ENCODE peak calls at places on chromosomes 2 and 18, in four cellular contexts. One of them, this sample, is unnamed.
A peak's percentile ranks its signal among the peaks of the same experiment; 100 is the strongest.

GRCh38 chr2:141957827-141958440 is 172.9 kb downstream of the LRP1B start:
- DNase-seq in vagina: no peak
- DNase-seq in HL-60: no peak
- DNase-seq in stomach: no peak
- DNase-seq in this sample: no peak

GRCh38 chr2:14285812-14286211 is 346.7 kb upstream of the LRATD1 start:
- DNase-seq in vagina: no peak
- DNase-seq in HL-60: no peak
- DNase-seq in stomach: no peak
- DNase-seq in this sample: no peak

GRCh38 chr18:4119813-4120212 is 335.3 kb downstream of the DLGAP1 start:
- DNase-seq in vagina: no peak
- DNase-seq in HL-60: no peak
- DNase-seq in stomach: no peak
- DNase-seq in this sample: no peak

GRCh38 chr2:207311316-207312005 is 145.7 kb upstream of the KLF7 start:
- DNase-seq in vagina: no peak
- DNase-seq in HL-60: peak; percentile 89
- DNase-seq in stomach: peak; percentile 28
- DNase-seq in this sample: no peak

GRCh38 chr2:41495050-41495449 is 552.8 kb upstream of the PKDCC start:
- DNase-seq in vagina: no peak
- DNase-seq in HL-60: no peak
- DNase-seq in stomach: no peak
- DNase-seq in this sample: no peak

GRCh38 chr2:38702413-38702812 is 36.5 kb downstream of the GALM start:
- DNase-seq in vagina: no peak
- DNase-seq in HL-60: no peak
- DNase-seq in stomach: no peak
- DNase-seq in this sample: no peak

GRCh38 chr2:127046579-127046978 is 60.4 kb downstream of the BIN1 start:
- DNase-seq in vagina: no peak
- DNase-seq in HL-60: no peak
- DNase-seq in stomach: peak; percentile 24
- DNase-seq in this sample: no peak

GRCh38 chr2:220224711-220225519 is 597.5 kb downstream of the SLC4A3 start:
- DNase-seq in vagina: no peak
- DNase-seq in HL-60: no peak
- DNase-seq in stomach: no peak
- DNase-seq in this sample: no peak

GRCh38 chr2:101330253-101330921 is 21.9 kb upstream of the RNF149 start:
- DNase-seq in vagina: no peak
- DNase-seq in HL-60: no peak
- DNase-seq in stomach: peak; percentile 59
- DNase-seq in this sample: peak; percentile 68

DNA sequence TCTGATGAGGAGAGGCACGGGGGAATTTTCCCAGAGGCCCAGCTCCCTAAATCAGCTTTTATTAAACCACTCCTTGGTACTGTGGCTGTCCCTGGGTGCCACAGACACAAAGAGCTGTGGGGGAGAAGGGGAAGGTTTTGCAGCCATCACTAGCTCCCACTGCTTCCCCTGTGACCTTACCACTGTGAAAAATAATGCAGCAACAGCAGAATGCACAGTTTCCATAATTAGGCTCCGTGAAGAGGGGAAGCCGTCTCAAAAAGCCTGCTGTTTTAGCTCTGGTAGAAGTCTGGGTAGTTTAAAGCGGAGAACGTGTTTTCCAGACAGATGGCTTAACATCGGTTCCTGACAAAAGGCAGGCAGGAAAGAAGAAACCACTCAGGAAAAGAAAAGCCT is 27.5 kb upstream of the CAB39 start:
- DNase-seq in vagina: no peak
- DNase-seq in HL-60: no peak
- DNase-seq in stomach: no peak
- DNase-seq in this sample: no peak
- TF ChIP-seq POLR2AphosphoS5 in vagina: no peak
- TF ChIP-seq POLR2AphosphoS5 in HL-60: no peak
- TF ChIP-seq POLR2AphosphoS5 in stomach: no peak
- TF ChIP-seq POLR2AphosphoS5 in this sample: no peak

DNA sequence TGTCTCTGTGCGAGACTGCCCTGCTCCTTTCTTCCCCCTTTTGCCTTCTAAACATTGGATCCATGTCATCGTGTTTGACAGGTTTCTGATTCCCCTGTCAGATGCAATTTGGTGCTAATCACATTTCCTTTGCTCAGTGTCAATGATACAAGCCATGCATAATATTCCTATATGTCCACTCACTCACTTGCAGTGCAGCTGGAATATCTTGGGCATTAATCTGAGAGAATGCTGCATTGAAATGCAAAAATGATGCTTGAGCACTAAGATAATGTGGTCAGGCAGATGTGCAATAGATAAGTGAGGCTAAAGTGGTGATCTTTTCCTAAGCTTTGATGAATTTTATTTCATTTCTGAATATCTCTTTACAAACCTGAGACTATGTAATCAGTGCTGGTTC is 375.5 kb downstream of the PARD3B start:
- DNase-seq in vagina: no peak
- DNase-seq in HL-60: no peak
- DNase-seq in stomach: no peak
- DNase-seq in this sample: no peak
- TF ChIP-seq POLR2AphosphoS5 in vagina: no peak
- TF ChIP-seq POLR2AphosphoS5 in HL-60: no peak
- TF ChIP-seq POLR2AphosphoS5 in stomach: no peak
- TF ChIP-seq POLR2AphosphoS5 in this sample: no peak

GRCh38 chr2:9032555-9032954 is 29.1 kb upstream of the MBOAT2 start:
- DNase-seq in vagina: no peak
- DNase-seq in HL-60: no peak
- DNase-seq in stomach: no peak
- DNase-seq in this sample: no peak
- TF ChIP-seq POLR2AphosphoS5 in vagina: no peak
- TF ChIP-seq POLR2AphosphoS5 in HL-60: no peak
- TF ChIP-seq POLR2AphosphoS5 in stomach: no peak
- TF ChIP-seq POLR2AphosphoS5 in this sample: no peak

GRCh38 chr18:49030138-49030537 is 79.4 kb upstream of the SMAD7 start:
- DNase-seq in vagina: no peak
- DNase-seq in HL-60: no peak
- DNase-seq in stomach: no peak
- DNase-seq in this sample: no peak

GRCh38 chr18:49032189-49032584 is 81.4 kb upstream of the SMAD7 start:
- DNase-seq in vagina: no peak
- DNase-seq in HL-60: no peak
- DNase-seq in stomach: no peak
- DNase-seq in this sample: no peak

GRCh38 chr18:49030692-49031443 is 80.1 kb upstream of the SMAD7 start:
- DNase-seq in vagina: peak; percentile 55
- DNase-seq in HL-60: no peak
- DNase-seq in stomach: peak; percentile 10
- DNase-seq in this sample: no peak

GRCh38 chr18:49029628-49030027 is 78.9 kb upstream of the SMAD7 start:
- DNase-seq in vagina: peak; percentile 72
- DNase-seq in HL-60: no peak
- DNase-seq in stomach: no peak
- DNase-seq in this sample: no peak

DNA sequence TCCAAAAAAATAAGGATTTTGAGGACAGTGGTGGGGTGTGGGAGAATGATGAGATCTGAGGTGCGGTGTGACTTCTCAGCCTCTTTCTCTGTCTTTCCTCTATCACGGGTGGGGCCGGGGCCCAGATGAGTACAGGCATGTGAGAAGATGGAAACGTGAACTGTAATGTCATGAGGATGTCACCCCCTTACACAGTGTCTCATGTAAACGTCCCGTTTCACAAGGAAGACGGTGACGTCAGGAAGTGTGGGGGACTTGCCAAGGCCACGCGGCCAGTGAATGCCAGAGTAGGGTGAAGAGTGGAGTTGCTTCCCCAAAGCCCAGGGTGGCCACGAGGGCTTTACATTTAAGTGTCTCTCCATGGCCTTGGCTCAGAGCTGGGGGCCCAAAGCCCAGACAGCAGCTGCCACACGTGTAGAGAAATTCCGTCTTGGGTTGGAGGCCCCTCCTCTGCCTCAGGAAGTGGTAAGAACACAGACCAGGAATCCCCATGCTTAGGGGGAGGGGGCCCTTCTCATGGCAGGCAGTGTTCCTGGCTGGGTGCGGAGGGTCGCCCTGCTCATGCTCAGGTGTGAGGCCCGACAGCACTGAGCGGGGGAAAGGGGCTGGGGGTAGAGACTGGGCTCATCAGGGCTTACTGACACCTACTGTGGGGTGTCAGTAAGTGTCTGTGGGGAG is 80.9 kb upstream of the SMAD7 start:
- DNase-seq in vagina: peak; percentile 93
- DNase-seq in HL-60: no peak
- DNase-seq in stomach: peak; percentile 24
- DNase-seq in this sample: peak; percentile 63
- TF ChIP-seq POLR2AphosphoS5 in vagina: no peak
- TF ChIP-seq POLR2AphosphoS5 in HL-60: no peak
- TF ChIP-seq POLR2AphosphoS5 in stomach: no peak
- TF ChIP-seq POLR2AphosphoS5 in this sample: peak; percentile 11

GRCh38 chr2:205764502-205764815 is 82.2 kb downstream of the NRP2 start:
- DNase-seq in vagina: no peak
- DNase-seq in HL-60: no peak
- DNase-seq in stomach: no peak
- DNase-seq in this sample: no peak

GRCh38 chr2:205762883-205763282 is 80.6 kb downstream of the NRP2 start:
- DNase-seq in vagina: no peak
- DNase-seq in HL-60: no peak
- DNase-seq in stomach: no peak
- DNase-seq in this sample: no peak

GRCh38 chr2:205766765-205767359 is 84.6 kb downstream of the NRP2 start:
- DNase-seq in vagina: no peak
- DNase-seq in HL-60: peak; percentile 6
- DNase-seq in stomach: peak; percentile 75
- DNase-seq in this sample: no peak

GRCh38 chr2:205765147-205765546 is 82.8 kb downstream of the NRP2 start:
- DNase-seq in vagina: no peak
- DNase-seq in HL-60: no peak
- DNase-seq in stomach: no peak
- DNase-seq in this sample: no peak

GRCh38 chr2:205763708-205764501 is 81.6 kb downstream of the NRP2 start:
- DNase-seq in vagina: no peak
- DNase-seq in HL-60: peak; percentile 6
- DNase-seq in stomach: peak; percentile 50
- DNase-seq in this sample: no peak
- TF ChIP-seq POLR2AphosphoS5 in vagina: no peak
- TF ChIP-seq POLR2AphosphoS5 in HL-60: no peak
- TF ChIP-seq POLR2AphosphoS5 in stomach: no peak
- TF ChIP-seq POLR2AphosphoS5 in this sample: no peak

GRCh38 chr2:241885701-241886643 is 16.4 kb downstream of the RTP5 start:
- DNase-seq in vagina: no peak
- DNase-seq in HL-60: no peak
- DNase-seq in stomach: no peak
- DNase-seq in this sample: no peak

GRCh38 chr2:241886840-241887447 is 17.4 kb downstream of the RTP5 start:
- DNase-seq in vagina: no peak
- DNase-seq in HL-60: no peak
- DNase-seq in stomach: no peak
- DNase-seq in this sample: no peak

GRCh38 chr2:241887806-241888522 is 18.4 kb downstream of the RTP5 start:
- DNase-seq in vagina: no peak
- DNase-seq in HL-60: no peak
- DNase-seq in stomach: no peak
- DNase-seq in this sample: no peak

GRCh38 chr2:241882090-241882625 is 12.6 kb downstream of the RTP5 start:
- DNase-seq in vagina: no peak
- DNase-seq in HL-60: no peak
- DNase-seq in stomach: peak; percentile 44
- DNase-seq in this sample: peak; percentile 75

GRCh38 chr2:241884951-241885700 is 15.6 kb downstream of the RTP5 start:
- DNase-seq in vagina: no peak
- DNase-seq in HL-60: no peak
- DNase-seq in stomach: no peak
- DNase-seq in this sample: no peak
- TF ChIP-seq POLR2AphosphoS5 in vagina: no peak
- TF ChIP-seq POLR2AphosphoS5 in HL-60: no peak
- TF ChIP-seq POLR2AphosphoS5 in stomach: no peak
- TF ChIP-seq POLR2AphosphoS5 in this sample: no peak

GRCh38 chr2:168466190-168466737 is 10.2 kb downstream of the CERS6 start:
- DNase-seq in vagina: no peak
- DNase-seq in HL-60: no peak
- DNase-seq in stomach: no peak
- DNase-seq in this sample: no peak
- TF ChIP-seq POLR2AphosphoS5 in vagina: no peak
- TF ChIP-seq POLR2AphosphoS5 in HL-60: no peak
- TF ChIP-seq POLR2AphosphoS5 in stomach: no peak
- TF ChIP-seq POLR2AphosphoS5 in this sample: no peak

DNA sequence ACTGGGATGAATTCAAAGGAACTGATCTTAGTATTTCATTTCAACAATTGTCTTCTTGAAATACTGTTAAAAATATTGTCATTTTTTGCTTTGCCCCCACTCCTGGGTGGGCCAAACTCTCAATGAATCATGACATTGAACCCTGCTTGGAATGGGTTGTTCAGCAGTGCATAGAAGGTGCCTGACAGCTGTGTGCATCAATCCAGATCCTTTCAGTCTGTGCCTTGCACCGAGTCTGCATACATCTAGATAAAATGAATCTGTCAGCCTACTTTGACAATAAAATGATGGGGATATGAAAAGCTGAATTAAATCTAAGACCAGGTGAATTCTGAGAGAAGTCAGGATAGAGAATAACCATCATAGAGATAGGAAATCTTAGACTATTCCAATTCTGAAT is 706.6 kb downstream of the CBLN2 start:
- DNase-seq in vagina: no peak
- DNase-seq in HL-60: no peak
- DNase-seq in stomach: no peak
- DNase-seq in this sample: no peak
- TF ChIP-seq POLR2AphosphoS5 in vagina: no peak
- TF ChIP-seq POLR2AphosphoS5 in HL-60: no peak
- TF ChIP-seq POLR2AphosphoS5 in stomach: no peak
- TF ChIP-seq POLR2AphosphoS5 in this sample: no peak

This sample was measured in upper lobe of left lung.